ENCODE peak calls at places on chromosomes 11 and 22, in nine cellular contexts. One of them, this sample, is unnamed.

GRCh38 chr22:22884010-22884887 is 3.4 kb upstream of the IGLL5 start:
- DNase-seq in cardiac fibroblast: peak
- DNase-seq in astrocyte: no peak
- DNase-seq in GM03348: peak
- DNase-seq in WTC11: peak
- DNase-seq in hypothalamus: peak
- DNase-seq in NCI-H526: peak
- DNase-seq in GM18507: peak
- DNase-seq in smooth muscle cell of the brain vasculature: peak
- DNase-seq in this sample: no peak

GRCh38 chr11:116137753-116138152 is 633.5 kb upstream of the CADM1 start:
- DNase-seq in NCI-H526: peak
- DNase-seq in smooth muscle cell of the brain vasculature: no peak
- DNase-seq in cardiac fibroblast: no peak
- DNase-seq in astrocyte: no peak
- DNase-seq in hypothalamus: no peak
- DNase-seq in GM03348: no peak
- DNase-seq in GM18507: no peak
- DNase-seq in WTC11: no peak
- DNase-seq in this sample: no peak

GRCh38 chr11:92204731-92205130 is 19.9 kb upstream of the FAT3 start:
- DNase-seq in GM03348: no peak
- DNase-seq in WTC11: no peak
- DNase-seq in hypothalamus: no peak
- DNase-seq in GM18507: no peak
- DNase-seq in smooth muscle cell of the brain vasculature: no peak
- DNase-seq in astrocyte: peak
- DNase-seq in cardiac fibroblast: peak
- DNase-seq in NCI-H526: no peak
- DNase-seq in this sample: no peak

GRCh38 chr22:23856721-23857605 is 712 bp upstream of the SLC2A11 start:
- DNase-seq in NCI-H526: peak
- DNase-seq in WTC11: peak
- DNase-seq in GM18507: no peak
- DNase-seq in hypothalamus: peak
- DNase-seq in astrocyte: peak
- DNase-seq in cardiac fibroblast: peak
- DNase-seq in smooth muscle cell of the brain vasculature: no peak
- DNase-seq in GM03348: peak
- DNase-seq in this sample: no peak

GRCh38 chr11:73465019-73465675 is 88.9 kb downstream of the RELT start:
- DNase-seq in astrocyte: peak
- DNase-seq in GM18507: no peak
- DNase-seq in WTC11: no peak
- DNase-seq in hypothalamus: no peak
- DNase-seq in GM03348: peak
- DNase-seq in NCI-H526: no peak
- DNase-seq in smooth muscle cell of the brain vasculature: no peak
- DNase-seq in cardiac fibroblast: no peak
- DNase-seq in this sample: no peak

GRCh38 chr11:117424781-117425180 is 97.1 kb downstream of the CEP164 start:
- DNase-seq in GM03348: peak
- DNase-seq in astrocyte: no peak
- DNase-seq in hypothalamus: no peak
- DNase-seq in WTC11: no peak
- DNase-seq in NCI-H526: peak
- DNase-seq in cardiac fibroblast: peak
- DNase-seq in smooth muscle cell of the brain vasculature: no peak
- DNase-seq in GM18507: no peak
- DNase-seq in this sample: no peak

GRCh38 chr22:27636716-27637503 is 164.6 kb downstream of the MN1 start:
- DNase-seq in WTC11: no peak
- DNase-seq in astrocyte: no peak
- DNase-seq in GM03348: no peak
- DNase-seq in smooth muscle cell of the brain vasculature: no peak
- DNase-seq in GM18507: no peak
- DNase-seq in hypothalamus: no peak
- DNase-seq in NCI-H526: no peak
- DNase-seq in cardiac fibroblast: no peak
- DNase-seq in this sample: no peak

GRCh38 chr11:116263770-116264169 is 509.0 kb downstream of the BUD13 start:
- DNase-seq in smooth muscle cell of the brain vasculature: no peak
- DNase-seq in GM03348: no peak
- DNase-seq in WTC11: no peak
- DNase-seq in GM18507: no peak
- DNase-seq in hypothalamus: no peak
- DNase-seq in astrocyte: no peak
- DNase-seq in cardiac fibroblast: no peak
- DNase-seq in NCI-H526: no peak
- DNase-seq in this sample: no peak

GRCh38 chr11:96391698-96392307 is 2.0 kb downstream of the JRKL start:
- DNase-seq in cardiac fibroblast: peak
- DNase-seq in WTC11: no peak
- DNase-seq in GM03348: no peak
- DNase-seq in GM18507: no peak
- DNase-seq in astrocyte: no peak
- DNase-seq in smooth muscle cell of the brain vasculature: no peak
- DNase-seq in hypothalamus: no peak
- DNase-seq in NCI-H526: peak
- DNase-seq in this sample: no peak

GRCh38 chr11:105456950-105457349 is 152.9 kb upstream of the GRIA4 start:
- DNase-seq in smooth muscle cell of the brain vasculature: no peak
- DNase-seq in hypothalamus: no peak
- DNase-seq in GM03348: no peak
- DNase-seq in WTC11: peak
- DNase-seq in cardiac fibroblast: no peak
- DNase-seq in astrocyte: no peak
- DNase-seq in NCI-H526: peak
- DNase-seq in GM18507: no peak
- DNase-seq in this sample: no peak

GRCh38 chr11:75323609-75324008 is 27.9 kb downstream of the ARRB1 start:
- DNase-seq in GM03348: no peak
- DNase-seq in smooth muscle cell of the brain vasculature: no peak
- DNase-seq in cardiac fibroblast: no peak
- DNase-seq in WTC11: no peak
- DNase-seq in NCI-H526: peak
- DNase-seq in hypothalamus: no peak
- DNase-seq in GM18507: no peak
- DNase-seq in astrocyte: no peak
- DNase-seq in this sample: no peak

GRCh38 chr11:73710964-73711363 is 49.9 kb downstream of the RAB6A start:
- DNase-seq in cardiac fibroblast: no peak
- DNase-seq in NCI-H526: no peak
- DNase-seq in GM18507: no peak
- DNase-seq in hypothalamus: no peak
- DNase-seq in astrocyte: no peak
- DNase-seq in GM03348: no peak
- DNase-seq in WTC11: no peak
- DNase-seq in smooth muscle cell of the brain vasculature: no peak
- DNase-seq in this sample: no peak

GRCh38 chr11:26712497-26712896 is 9.4 kb downstream of the SLC5A12 start:
- DNase-seq in NCI-H526: no peak
- DNase-seq in smooth muscle cell of the brain vasculature: no peak
- DNase-seq in GM18507: no peak
- DNase-seq in hypothalamus: no peak
- DNase-seq in GM03348: no peak
- DNase-seq in cardiac fibroblast: no peak
- DNase-seq in WTC11: no peak
- DNase-seq in astrocyte: no peak
- DNase-seq in this sample: no peak

GRCh38 chr11:11035331-11035730 is 177.5 kb upstream of the ZBED5 start:
- DNase-seq in astrocyte: no peak
- DNase-seq in WTC11: no peak
- DNase-seq in smooth muscle cell of the brain vasculature: no peak
- DNase-seq in hypothalamus: no peak
- DNase-seq in GM18507: no peak
- DNase-seq in cardiac fibroblast: no peak
- DNase-seq in GM03348: no peak
- DNase-seq in NCI-H526: no peak
- DNase-seq in this sample: no peak

GRCh38 chr11:69472766-69473519 is 8.5 kb upstream of the LINC01488 start:
- DNase-seq in cardiac fibroblast: no peak
- DNase-seq in GM18507: no peak
- DNase-seq in GM03348: no peak
- DNase-seq in astrocyte: no peak
- DNase-seq in NCI-H526: no peak
- DNase-seq in WTC11: no peak
- DNase-seq in smooth muscle cell of the brain vasculature: no peak
- DNase-seq in hypothalamus: no peak
- DNase-seq in this sample: peak

GRCh38 chr22:25928038-25928437 is 186.1 kb downstream of the MYO18B start:
- DNase-seq in NCI-H526: no peak
- DNase-seq in smooth muscle cell of the brain vasculature: no peak
- DNase-seq in WTC11: no peak
- DNase-seq in astrocyte: no peak
- DNase-seq in GM03348: no peak
- DNase-seq in hypothalamus: no peak
- DNase-seq in GM18507: no peak
- DNase-seq in cardiac fibroblast: no peak
- DNase-seq in this sample: no peak

GRCh38 chr22:26534166-26534855 is 22.0 kb upstream of the TFIP11 start:
- DNase-seq in astrocyte: no peak
- DNase-seq in GM18507: no peak
- DNase-seq in WTC11: no peak
- DNase-seq in GM03348: no peak
- DNase-seq in hypothalamus: no peak
- DNase-seq in NCI-H526: peak
- DNase-seq in cardiac fibroblast: no peak
- DNase-seq in smooth muscle cell of the brain vasculature: no peak
- DNase-seq in this sample: no peak

GRCh38 chr11:130209128-130209932 is 49.7 kb downstream of the ST14 start:
- DNase-seq in cardiac fibroblast: no peak
- DNase-seq in NCI-H526: no peak
- DNase-seq in smooth muscle cell of the brain vasculature: no peak
- DNase-seq in hypothalamus: no peak
- DNase-seq in WTC11: peak
- DNase-seq in astrocyte: no peak
- DNase-seq in GM18507: no peak
- DNase-seq in GM03348: peak
- DNase-seq in this sample: peak

GRCh38 chr11:46180741-46181140 is 59.5 kb upstream of the PHF21A start:
- DNase-seq in astrocyte: peak
- DNase-seq in cardiac fibroblast: no peak
- DNase-seq in GM18507: no peak
- DNase-seq in NCI-H526: no peak
- DNase-seq in hypothalamus: no peak
- DNase-seq in WTC11: no peak
- DNase-seq in GM03348: peak
- DNase-seq in smooth muscle cell of the brain vasculature: no peak
- DNase-seq in this sample: no peak

GRCh38 chr11:118662401-118663271 is 16.8 kb downstream of the TREH start:
- DNase-seq in GM03348: no peak
- DNase-seq in smooth muscle cell of the brain vasculature: no peak
- DNase-seq in GM18507: no peak
- DNase-seq in hypothalamus: no peak
- DNase-seq in NCI-H526: no peak
- DNase-seq in astrocyte: no peak
- DNase-seq in WTC11: no peak
- DNase-seq in cardiac fibroblast: no peak
- DNase-seq in this sample: no peak

GRCh38 chr11:102933627-102934026 is 21.9 kb downstream of the MMP13 start:
- DNase-seq in astrocyte: no peak
- DNase-seq in cardiac fibroblast: no peak
- DNase-seq in NCI-H526: no peak
- DNase-seq in GM03348: no peak
- DNase-seq in hypothalamus: no peak
- DNase-seq in WTC11: no peak
- DNase-seq in GM18507: no peak
- DNase-seq in smooth muscle cell of the brain vasculature: no peak
- DNase-seq in this sample: no peak

GRCh38 chr11:12674936-12675696 is 895 bp downstream of the TEAD1 start:
- DNase-seq in NCI-H526: peak
- DNase-seq in astrocyte: no peak
- DNase-seq in hypothalamus: peak
- DNase-seq in smooth muscle cell of the brain vasculature: no peak
- DNase-seq in GM03348: peak
- DNase-seq in cardiac fibroblast: peak
- DNase-seq in WTC11: peak
- DNase-seq in GM18507: no peak
- DNase-seq in this sample: peak

GRCh38 chr11:32421992-32422391 is 13.3 kb downstream of the WT1 start:
- DNase-seq in hypothalamus: no peak
- DNase-seq in WTC11: no peak
- DNase-seq in NCI-H526: no peak
- DNase-seq in GM18507: no peak
- DNase-seq in GM03348: no peak
- DNase-seq in smooth muscle cell of the brain vasculature: no peak
- DNase-seq in cardiac fibroblast: peak
- DNase-seq in astrocyte: peak
- DNase-seq in this sample: no peak

GRCh38 chr11:24060125-24060524 is 436.7 kb upstream of the LUZP2 start:
- DNase-seq in NCI-H526: no peak
- DNase-seq in GM18507: no peak
- DNase-seq in smooth muscle cell of the brain vasculature: no peak
- DNase-seq in WTC11: no peak
- DNase-seq in astrocyte: no peak
- DNase-seq in hypothalamus: no peak
- DNase-seq in GM03348: no peak
- DNase-seq in cardiac fibroblast: no peak
- DNase-seq in this sample: no peak

GRCh38 chr11:128919192-128919591 is 23.5 kb downstream of the TP53AIP1 start:
- DNase-seq in NCI-H526: no peak
- DNase-seq in smooth muscle cell of the brain vasculature: no peak
- DNase-seq in astrocyte: no peak
- DNase-seq in GM18507: no peak
- DNase-seq in hypothalamus: no peak
- DNase-seq in GM03348: no peak
- DNase-seq in cardiac fibroblast: no peak
- DNase-seq in WTC11: no peak
- DNase-seq in this sample: no peak

GRCh38 chr11:111840143-111840542 is 31.2 kb downstream of the ALG9 start:
- DNase-seq in smooth muscle cell of the brain vasculature: no peak
- DNase-seq in GM18507: no peak
- DNase-seq in NCI-H526: no peak
- DNase-seq in hypothalamus: no peak
- DNase-seq in astrocyte: no peak
- DNase-seq in WTC11: no peak
- DNase-seq in GM03348: peak
- DNase-seq in cardiac fibroblast: no peak
- DNase-seq in this sample: no peak

GRCh38 chr22:24060375-24060788 is 49.3 kb downstream of the CABIN1 start:
- DNase-seq in smooth muscle cell of the brain vasculature: peak
- DNase-seq in GM03348: peak
- DNase-seq in cardiac fibroblast: peak
- DNase-seq in WTC11: no peak
- DNase-seq in hypothalamus: no peak
- DNase-seq in NCI-H526: no peak
- DNase-seq in GM18507: no peak
- DNase-seq in astrocyte: peak
- DNase-seq in this sample: no peak